ENCODE peak calls at places on chromosomes 16 and 17, in nine cellular contexts. E is SK-N-SH, X is transverse colon, U is sigmoid colon, A is stomach, B is H1, V is suprapubic skin, R is GM12878, J is upper lobe of left lung. K is an unnamed sample.

GRCh38 chr17:40450175-40450574 is 6.9 kb downstream of the IGFBP4 start:
- DNase-seq in E (no peak), X (peak; percentile 84), U (no peak), A (peak; percentile 64), B (peak; percentile 81), V (no peak), R (no peak), J (no peak), K (no peak)

GRCh38 chr17:39152134-39152884 is 872 bp upstream of the PLXDC1 start:
- DNase-seq in E (peak; percentile 52), X (peak; percentile 16), U (peak; percentile 76), A (no peak), B (peak; percentile 62), V (no peak), R (no peak), J (no peak), K (no peak)

GRCh38 chr16:66830422-66831404 is at the start of gene NAE1:
- DNase-seq in E (peak; percentile 98), X (peak; percentile 90), U (peak; percentile 89), A (peak; percentile 89), B (peak; percentile 95), V (peak; percentile 86), R (peak; percentile 57), J (peak; percentile 99), K (no peak)

GRCh38 chr16:9954181-9954580 is 228.0 kb downstream of the GRIN2A start:
- DNase-seq in E (no peak), X (no peak), U (no peak), A (no peak), B (no peak), V (no peak), R (no peak), J (no peak), K (no peak)

GRCh38 chr16:80176114-80176513 is 364.7 kb upstream of the DYNLRB2 start:
- DNase-seq in E (no peak), X (no peak), U (no peak), A (no peak), B (no peak), V (no peak), R (no peak), J (no peak), K (no peak)

GRCh38 chr16:11253009-11253994 is 2.7 kb downstream of the SOCS1 start:
- DNase-seq in E (no peak), X (no peak), U (no peak), A (no peak), B (no peak), V (no peak), R (no peak), J (peak; percentile 31), K (no peak)

GRCh38 chr17:9211133-9211765 is 189.9 kb downstream of the NTN1 start:
- DNase-seq in E (no peak), X (no peak), U (no peak), A (no peak), B (no peak), V (no peak), R (no peak), J (no peak), K (no peak)

GRCh38 chr17:8941980-8942617 is 23.4 kb downstream of the PIK3R5 start:
- DNase-seq in E (no peak), X (no peak), U (no peak), A (no peak), B (no peak), V (no peak), R (no peak), J (no peak), K (no peak)

GRCh38 chr16:50711040-50711439 is 17.6 kb downstream of the NOD2 start:
- DNase-seq in E (no peak), X (no peak), U (no peak), A (no peak), B (no peak), V (no peak), R (no peak), J (peak; percentile 68), K (no peak)

GRCh38 chr17:75738218-75738802 is 17.1 kb downstream of the ITGB4 start:
- DNase-seq in E (no peak), X (no peak), U (no peak), A (no peak), B (no peak), V (no peak), R (no peak), J (no peak), K (no peak)

GRCh38 chr16:49179714-49180330 is 101.8 kb downstream of the CBLN1 start:
- DNase-seq in E (no peak), X (peak; percentile 78), U (no peak), A (no peak), B (no peak), V (no peak), R (no peak), J (no peak), K (no peak)

GRCh38 chr17:78944026-78944425 is 18.8 kb upstream of the TIMP2 start:
- DNase-seq in E (no peak), X (no peak), U (no peak), A (no peak), B (no peak), V (no peak), R (no peak), J (no peak), K (no peak)

GRCh38 chr17:59361916-59362810 is 30.7 kb downstream of the YPEL2 start:
- DNase-seq in E (no peak), X (no peak), U (peak; percentile 58), A (no peak), B (no peak), V (no peak), R (peak; percentile 86), J (no peak), K (no peak)

GRCh38 chr17:36153887-36154576 is 22.4 kb downstream of the TBC1D3B start:
- DNase-seq in E (no peak), X (no peak), U (no peak), A (no peak), B (no peak), V (no peak), R (no peak), J (no peak), K (no peak)

GRCh38 chr16:46894011-46894672 is 10.0 kb downstream of the GPT2 start:
- DNase-seq in E (no peak), X (no peak), U (no peak), A (peak; percentile 80), B (no peak), V (no peak), R (no peak), J (peak; percentile 26), K (no peak)
- TF ChIP-seq EP300 in E (no peak), X (no peak), U (no peak), A (no peak), B (no peak), V (no peak), R (no peak), J (no peak), K (no peak)

GRCh38 chr16:30947533-30948086 is 1.3 kb upstream of the ORAI3 start:
- DNase-seq in E (no peak), X (no peak), U (no peak), A (no peak), B (no peak), V (no peak), R (no peak), J (no peak), K (no peak)
- H3K27ac ChIP-seq in E (peak overlapping the region; percentile 48), X (peak overlapping the region; percentile 95), U (peak overlapping the region; percentile 98), A (peak overlapping the region; percentile 96), B (peak overlapping the region; percentile 89), V (peak overlapping the region; percentile 93), R (no peak overlapping the region), J (peak overlapping the region; percentile 86), K (peak overlapping the region; percentile 99)

GRCh38 chr16:83738926-83739503 is 68.8 kb upstream of the HSBP1 start:
- DNase-seq in E (no peak), X (no peak), U (no peak), A (no peak), B (no peak), V (peak; percentile 16), R (no peak), J (no peak), K (no peak)
- TF ChIP-seq POLR2AphosphoS5 in E (no peak), X (no peak), U (no peak), A (no peak), B (no peak), V (no peak), R (no peak), J (no peak), K (no peak)

DNA sequence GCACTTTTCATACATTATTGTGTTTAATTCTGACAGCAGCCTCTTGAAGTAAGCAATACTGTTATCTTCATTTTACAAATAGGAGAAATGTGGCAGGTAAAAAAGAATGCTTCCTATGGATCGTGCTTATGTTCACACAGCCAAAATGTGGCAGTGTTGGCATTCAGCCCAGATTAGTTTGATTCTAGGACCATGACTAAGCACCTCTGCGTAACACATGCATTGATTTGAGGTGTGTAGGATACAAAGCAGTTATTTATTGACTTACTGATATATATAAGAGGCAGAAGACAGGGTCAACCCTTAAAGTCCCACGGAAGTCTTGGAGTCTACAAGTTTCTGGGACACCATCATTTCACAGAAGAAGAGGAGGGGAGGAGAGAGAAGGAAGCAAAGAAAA is 1144.4 kb upstream of the GOT2 start:
- DNase-seq in E (no peak), X (no peak), U (no peak), A (peak; percentile 61), B (no peak), V (no peak), R (no peak), J (no peak), K (no peak)
- TF ChIP-seq EP300 in E (no peak), X (no peak), U (no peak), A (no peak), B (no peak), V (no peak), R (no peak), J (no peak), K (no peak)